ENCODE peak calls at places on chromosomes 11 and 22, in seven cellular contexts. Z is right atrium auricular region, G is thoracic aorta, R is hepatocyte, X is spleen, I is cardiac muscle cell, Q is esophagus squamous epithelium. U is an unnamed sample.

GRCh38 chr11:1087279-1087960 is 12.7 kb downstream of the MUC2 start:
- DNase-seq in Z (no peak), G (no peak), R (no peak), X (no peak), I (no peak), Q (no peak), U (no peak)

GRCh38 chr22:50467341-50467740 is 7.5 kb downstream of the SBF1 start:
- DNase-seq in Z (no peak), G (no peak), R (no peak), X (no peak), I (no peak), Q (no peak), U (no peak)

GRCh38 chr22:41001722-41002122 is 50.5 kb downstream of the RBX1 start:
- DNase-seq in Z (no peak), G (no peak), R (peak; percentile 73), X (no peak), I (no peak), Q (no peak), U (peak; percentile 59)

GRCh38 chr11:67545280-67545679 is 22.0 kb upstream of the CABP2 start:
- DNase-seq in Z (no peak), G (no peak), R (no peak), X (no peak), I (peak; percentile 79), Q (no peak), U (no peak)

GRCh38 chr22:32897400-32897799 is 95.9 kb downstream of the TIMP3 start:
- DNase-seq in Z (no peak), G (no peak), R (peak; percentile 59), X (no peak), I (no peak), Q (no peak), U (peak; percentile 94)

GRCh38 chr11:118791961-118792578 is 1.1 kb upstream of the DDX6 start:
- DNase-seq in Z (no peak), G (no peak), R (peak; percentile 48), X (no peak), I (no peak), Q (no peak), U (peak; percentile 29)

GRCh38 chr22:17974087-17974486 is 50.3 kb downstream of the MICAL3 start:
- DNase-seq in Z (no peak), G (no peak), R (no peak), X (peak; percentile 16), I (no peak), Q (no peak), U (peak; percentile 81)

GRCh38 chr11:64786308-64786707 is 8.0 kb upstream of the SF1 start:
- DNase-seq in Z (no peak), G (no peak), R (no peak), X (peak; percentile 68), I (no peak), Q (no peak), U (no peak)

GRCh38 chr11:48001438-48002021 is 21.2 kb downstream of the PTPRJ start:
- DNase-seq in Z (no peak), G (no peak), R (no peak), X (peak; percentile 83), I (no peak), Q (no peak), U (no peak)

GRCh38 chr22:36926721-36927435 is 13.4 kb downstream of the CSF2RB start:
- DNase-seq in Z (peak; percentile 54), G (no peak), R (no peak), X (no peak), I (no peak), Q (no peak), U (no peak)

GRCh38 chr11:19474954-19475811 is 234.4 kb upstream of the E2F8 start:
- DNase-seq in Z (no peak), G (no peak), R (no peak), X (no peak), I (no peak), Q (no peak), U (no peak)

GRCh38 chr11:45333506-45333971 is 47.4 kb upstream of the SYT13 start:
- DNase-seq in Z (no peak), G (no peak), R (peak; percentile 47), X (no peak), I (no peak), Q (no peak), U (peak; percentile 8)

GRCh38 chr11:107011977-107012376 is 6.3 kb downstream of the GUCY1A2 start:
- DNase-seq in Z (no peak), G (no peak), R (no peak), X (no peak), I (no peak), Q (no peak), U (no peak)

GRCh38 chr11:26134481-26135355 is 197.2 kb upstream of the ANO3 start:
- DNase-seq in Z (no peak), G (no peak), R (peak; percentile 25), X (no peak), I (peak; percentile 16), Q (no peak), U (peak; percentile 58)

GRCh38 chr11:17985517-17985916 is 27.3 kb downstream of the SERGEF start:
- DNase-seq in Z (no peak), G (no peak), R (peak; percentile 54), X (no peak), I (peak; percentile 11), Q (no peak), U (peak; percentile 89)

GRCh38 chr11:83162377-83162776 is 5.4 kb downstream of the PCF11 start:
- DNase-seq in Z (no peak), G (no peak), R (no peak), X (no peak), I (no peak), Q (no peak), U (no peak)

GRCh38 chr11:67268036-67268683 is 1.9 kb downstream of the GRK2 start:
- DNase-seq in Z (no peak), G (no peak), R (no peak), X (peak; percentile 87), I (no peak), Q (no peak), U (no peak)

GRCh38 chr11:1597331-1597741 is 758 bp downstream of the KRTAP5-2 start:
- DNase-seq in Z (no peak), G (no peak), R (no peak), X (peak; percentile 49), I (no peak), Q (no peak), U (peak; percentile 59)

GRCh38 chr11:124310746-124311145 is 3.0 kb downstream of the OR8D1 start:
- DNase-seq in Z (no peak), G (no peak), R (no peak), X (no peak), I (no peak), Q (no peak), U (peak; percentile 4)

GRCh38 chr11:128318856-128319474 is 268.4 kb downstream of the ETS1 start:
- DNase-seq in Z (no peak), G (no peak), R (no peak), X (no peak), I (no peak), Q (no peak), U (no peak)

GRCh38 chr22:44292007-44292370 is 20.8 kb downstream of the SHISAL1 start:
- DNase-seq in Z (no peak), G (no peak), R (no peak), X (no peak), I (no peak), Q (no peak), U (no peak)

GRCh38 chr11:128451651-128452470 is 135.5 kb downstream of the ETS1 start:
- DNase-seq in Z (peak; percentile 87), G (no peak), R (no peak), X (peak; percentile 70), I (no peak), Q (no peak), U (no peak)

GRCh38 chr11:74057251-74058151 is 48.6 kb upstream of the UCP3 start:
- DNase-seq in Z (no peak), G (no peak), R (no peak), X (no peak), I (no peak), Q (no peak), U (peak; percentile 35)

GRCh38 chr11:47109882-47110281 is 66.8 kb downstream of the ARFGAP2 start:
- DNase-seq in Z (no peak), G (no peak), R (no peak), X (no peak), I (no peak), Q (no peak), U (no peak)

GRCh38 chr11:2289859-2290258 is 11.9 kb downstream of the C11orf21 start:
- DNase-seq in Z (peak; percentile 42), G (no peak), R (no peak), X (no peak), I (no peak), Q (no peak), U (no peak)

GRCh38 chr22:27647540-27647939 is 154.0 kb downstream of the MN1 start:
- DNase-seq in Z (no peak), G (no peak), R (peak; percentile 52), X (peak; percentile 17), I (no peak), Q (no peak), U (no peak)

GRCh38 chr11:128872594-128872993 is 5.5 kb upstream of the KCNJ1 start:
- DNase-seq in Z (no peak), G (no peak), R (no peak), X (no peak), I (no peak), Q (no peak), U (no peak)

GRCh38 chr22:40932396-40932795 is 18.8 kb upstream of the RBX1 start:
- DNase-seq in Z (no peak), G (no peak), R (no peak), X (no peak), I (no peak), Q (no peak), U (no peak)

GRCh38 chr22:38074181-38075104 is 9.5 kb downstream of the SLC16A8 start:
- DNase-seq in Z (no peak), G (no peak), R (no peak), X (no peak), I (no peak), Q (no peak), U (peak; percentile 41)
- TF ChIP-seq CTCF in Z (peak; percentile 33), G (no peak), R (peak; percentile 23), X (no peak), I (peak; percentile 67), Q (no peak), U (peak; percentile 57)

GRCh38 chr22:42719133-42719532 is 1.5 kb downstream of the A4GALT start:
- DNase-seq in Z (no peak), G (no peak), R (no peak), X (no peak), I (no peak), Q (no peak), U (peak; percentile 55)
- H3K4me3 ChIP-seq in Z (peak overlapping the region; percentile 100), G (peak overlapping the region; percentile 96), R (no peak overlapping the region), X (peak overlapping the region; percentile 78), I (no peak overlapping the region), Q (peak overlapping the region; percentile 59), U (peak overlapping the region; percentile 53)

GRCh38 chr11:134503596-134503995 is 91.6 kb upstream of the B3GAT1 start:
- DNase-seq in Z (no peak), G (no peak), R (no peak), X (peak; percentile 62), I (no peak), Q (no peak), U (no peak)
- TF ChIP-seq CTCF in Z (no peak), G (no peak), R (no peak), X (no peak), I (no peak), Q (no peak), U (no peak)

GRCh38 chr11:7485136-7485853 is at the start of gene OLFML1:
- DNase-seq in Z (no peak), G (no peak), R (peak; percentile 34), X (no peak), I (no peak), Q (no peak), U (no peak)
- H3K4me3 ChIP-seq in Z (peak within 1 kb of the TSS; percentile 29), G (peak within 1 kb of the TSS; percentile 64), R (peak within 1 kb of the TSS; percentile 21), X (peak within 1 kb of the TSS; percentile 44), I (no peak within 1 kb of the TSS), Q (peak within 1 kb of the TSS; percentile 26), U (no peak within 1 kb of the TSS)

U was measured in epithelial cell of esophagus.